ENCODE peak calls at places on chromosomes 13 and 19, in seven cellular contexts. One of them, this sample, is unnamed.
A peak's percentile ranks its signal among the peaks of the same experiment; 100 is the strongest.

GRCh38 chr19:10021863-10022262 is 8.6 kb downstream of the RDH8 start:
- DNase-seq in HCT116: no peak
- DNase-seq in K562: no peak
- DNase-seq in H1: no peak
- DNase-seq in SK-N-SH: no peak
- DNase-seq in HepG2: no peak
- DNase-seq in GM12878: no peak
- DNase-seq in this sample: no peak

GRCh38 chr19:47097396-47098217 is 16.0 kb downstream of the ZC3H4 start:
- DNase-seq in HCT116: no peak
- DNase-seq in K562: no peak
- DNase-seq in H1: no peak
- DNase-seq in SK-N-SH: no peak
- DNase-seq in HepG2: no peak
- DNase-seq in GM12878: no peak
- DNase-seq in this sample: peak; percentile 37

GRCh38 chr19:40685563-40685962 is 4.9 kb downstream of the NUMBL start:
- DNase-seq in HCT116: no peak
- DNase-seq in K562: no peak
- DNase-seq in H1: no peak
- DNase-seq in SK-N-SH: no peak
- DNase-seq in HepG2: no peak
- DNase-seq in GM12878: no peak
- DNase-seq in this sample: no peak

GRCh38 chr13:76692326-76692725 is 193.9 kb downstream of the KCTD12 start:
- DNase-seq in HCT116: no peak
- DNase-seq in K562: no peak
- DNase-seq in H1: no peak
- DNase-seq in SK-N-SH: no peak
- DNase-seq in HepG2: no peak
- DNase-seq in GM12878: no peak
- DNase-seq in this sample: no peak

GRCh38 chr19:43648633-43649032 is 9.0 kb upstream of the CADM4 start:
- DNase-seq in HCT116: no peak
- DNase-seq in K562: no peak
- DNase-seq in H1: no peak
- DNase-seq in SK-N-SH: no peak
- DNase-seq in HepG2: no peak
- DNase-seq in GM12878: no peak
- DNase-seq in this sample: no peak

GRCh38 chr19:50358483-50359431 is 6.7 kb downstream of the NAPSA start:
- DNase-seq in HCT116: no peak
- DNase-seq in K562: peak; percentile 92
- DNase-seq in H1: no peak
- DNase-seq in SK-N-SH: peak; percentile 89
- DNase-seq in HepG2: no peak
- DNase-seq in GM12878: peak; percentile 48
- DNase-seq in this sample: no peak

GRCh38 chr19:38319421-38320258 is at the start of gene KCNK6:
- DNase-seq in HCT116: no peak
- DNase-seq in K562: no peak
- DNase-seq in H1: peak; percentile 87
- DNase-seq in SK-N-SH: peak; percentile 72
- DNase-seq in HepG2: no peak
- DNase-seq in GM12878: no peak
- DNase-seq in this sample: peak; percentile 89

GRCh38 chr19:23409392-23410048 is 14.2 kb upstream of the ZNF91 start:
- DNase-seq in HCT116: no peak
- DNase-seq in K562: no peak
- DNase-seq in H1: no peak
- DNase-seq in SK-N-SH: peak; percentile 32
- DNase-seq in HepG2: no peak
- DNase-seq in GM12878: no peak
- DNase-seq in this sample: no peak

GRCh38 chr13:73544175-73544574 is 485.4 kb downstream of the KLF5 start:
- DNase-seq in HCT116: no peak
- DNase-seq in K562: no peak
- DNase-seq in H1: no peak
- DNase-seq in SK-N-SH: no peak
- DNase-seq in HepG2: no peak
- DNase-seq in GM12878: no peak
- DNase-seq in this sample: no peak

GRCh38 chr13:46160474-46161066 is 21.4 kb downstream of the LCP1 start:
- DNase-seq in HCT116: peak; percentile 48
- DNase-seq in K562: peak; percentile 74
- DNase-seq in H1: no peak
- DNase-seq in SK-N-SH: peak; percentile 75
- DNase-seq in HepG2: peak; percentile 58
- DNase-seq in GM12878: no peak
- DNase-seq in this sample: peak; percentile 63

GRCh38 chr19:10817291-10818038 is 18.5 kb downstream of the TMED1 start:
- DNase-seq in HCT116: no peak
- DNase-seq in K562: no peak
- DNase-seq in H1: no peak
- DNase-seq in SK-N-SH: peak; percentile 88
- DNase-seq in HepG2: no peak
- DNase-seq in GM12878: no peak
- DNase-seq in this sample: no peak

GRCh38 chr13:110572778-110573118 is 11.2 kb upstream of the RAB20 start:
- DNase-seq in HCT116: no peak
- DNase-seq in K562: no peak
- DNase-seq in H1: no peak
- DNase-seq in SK-N-SH: no peak
- DNase-seq in HepG2: no peak
- DNase-seq in GM12878: no peak
- DNase-seq in this sample: no peak

GRCh38 chr13:110574161-110574560 is 12.6 kb upstream of the RAB20 start:
- DNase-seq in HCT116: no peak
- DNase-seq in K562: peak; percentile 35
- DNase-seq in H1: no peak
- DNase-seq in SK-N-SH: no peak
- DNase-seq in HepG2: no peak
- DNase-seq in GM12878: no peak
- DNase-seq in this sample: no peak

GRCh38 chr13:110570886-110571285 is 9.4 kb upstream of the RAB20 start:
- DNase-seq in HCT116: no peak
- DNase-seq in K562: no peak
- DNase-seq in H1: no peak
- DNase-seq in SK-N-SH: no peak
- DNase-seq in HepG2: no peak
- DNase-seq in GM12878: no peak
- DNase-seq in this sample: no peak

GRCh38 chr13:110575322-110576069 is 14.0 kb upstream of the RAB20 start:
- DNase-seq in HCT116: no peak
- DNase-seq in K562: peak; percentile 54
- DNase-seq in H1: no peak
- DNase-seq in SK-N-SH: peak; percentile 44
- DNase-seq in HepG2: peak; percentile 20
- DNase-seq in GM12878: peak; percentile 43
- DNase-seq in this sample: no peak

DNA sequence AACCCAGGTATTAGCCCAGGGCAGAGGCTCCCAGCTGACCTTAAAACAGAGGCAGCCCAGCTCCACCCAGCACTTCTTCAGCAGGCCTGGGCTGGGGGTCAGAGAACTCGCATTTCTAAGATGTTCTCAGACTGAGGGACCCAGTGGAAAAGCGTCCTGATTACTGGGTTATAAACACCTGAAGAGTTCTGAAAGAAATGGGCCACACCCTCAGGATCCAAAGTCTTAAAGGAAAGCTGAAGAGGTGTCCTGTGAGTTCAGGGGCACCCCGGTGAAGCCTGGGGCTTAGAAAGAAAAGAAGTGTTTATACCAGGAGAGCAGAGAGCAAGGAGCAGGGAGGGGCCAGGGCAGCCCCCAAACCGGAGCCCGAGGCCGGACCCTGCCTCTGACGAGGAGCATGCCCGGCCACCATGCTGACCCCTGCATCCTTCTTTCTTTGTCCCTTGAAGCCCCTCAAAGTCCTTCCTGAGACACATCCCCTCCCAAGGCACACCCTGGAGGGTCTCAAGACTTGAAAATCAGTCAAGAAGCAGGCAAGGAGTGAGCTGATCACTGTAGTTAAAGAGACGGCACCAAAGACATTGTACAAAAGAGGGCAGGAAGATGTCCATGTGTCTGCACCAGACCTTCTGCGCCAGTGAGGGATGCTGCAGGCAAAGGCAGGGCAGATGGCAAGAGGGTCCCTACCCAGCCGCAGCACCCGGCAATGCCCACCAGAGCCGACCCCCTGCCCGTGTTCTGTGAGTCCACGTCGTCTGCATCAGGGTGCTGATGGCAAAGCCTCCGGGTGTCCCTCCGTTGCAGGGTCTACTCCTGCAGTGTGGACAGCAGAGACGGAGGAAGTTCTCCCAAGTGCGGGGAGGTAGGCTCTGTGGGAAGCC is 10.6 kb upstream of the RAB20 start:
- DNase-seq in HCT116: no peak
- DNase-seq in K562: no peak
- DNase-seq in H1: no peak
- DNase-seq in SK-N-SH: no peak
- DNase-seq in HepG2: no peak
- DNase-seq in GM12878: no peak
- DNase-seq in this sample: no peak
- TF ChIP-seq JUND in HCT116: no peak
- TF ChIP-seq JUND in K562: no peak
- TF ChIP-seq JUND in H1: no peak
- TF ChIP-seq JUND in SK-N-SH: no peak
- TF ChIP-seq JUND in HepG2: no peak
- TF ChIP-seq JUND in GM12878: no peak
- TF ChIP-seq JUND in this sample: no peak

DNA sequence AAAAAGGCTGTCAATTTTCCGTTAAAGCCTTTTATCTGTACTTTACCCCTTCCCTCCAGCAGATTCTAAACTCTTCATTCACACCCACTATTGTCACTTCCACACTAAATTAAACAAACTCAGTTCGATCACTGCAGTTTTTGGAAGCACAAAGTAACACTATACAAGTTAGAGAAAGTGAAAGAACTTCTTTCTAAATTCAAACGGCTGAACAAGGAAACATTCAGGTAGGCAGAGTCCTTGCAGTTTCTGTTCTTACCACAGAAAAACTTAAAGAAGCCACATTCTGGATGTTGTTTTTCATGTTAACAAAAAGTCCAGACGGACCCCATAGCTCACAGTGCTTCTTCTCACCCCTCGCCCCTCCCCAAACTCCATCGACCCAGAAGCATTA is 27.5 kb upstream of the UBE2L5 start:
- DNase-seq in HCT116: no peak
- DNase-seq in K562: no peak
- DNase-seq in H1: no peak
- DNase-seq in SK-N-SH: no peak
- DNase-seq in HepG2: no peak
- DNase-seq in GM12878: peak; percentile 61
- DNase-seq in this sample: no peak
- TF ChIP-seq JUND in HCT116: no peak
- TF ChIP-seq JUND in K562: no peak
- TF ChIP-seq JUND in H1: no peak
- TF ChIP-seq JUND in SK-N-SH: no peak
- TF ChIP-seq JUND in HepG2: no peak
- TF ChIP-seq JUND in GM12878: no peak
- TF ChIP-seq JUND in this sample: no peak

GRCh38 chr19:58038688-58039204 is 4.9 kb downstream of the ZSCAN1 start:
- DNase-seq in HCT116: no peak
- DNase-seq in K562: no peak
- DNase-seq in H1: peak; percentile 59
- DNase-seq in SK-N-SH: no peak
- DNase-seq in HepG2: peak; percentile 39
- DNase-seq in GM12878: no peak
- DNase-seq in this sample: no peak
- TF ChIP-seq JUND in HCT116: no peak
- TF ChIP-seq JUND in K562: no peak
- TF ChIP-seq JUND in H1: no peak
- TF ChIP-seq JUND in SK-N-SH: no peak
- TF ChIP-seq JUND in HepG2: no peak
- TF ChIP-seq JUND in GM12878: no peak
- TF ChIP-seq JUND in this sample: no peak

GRCh38 chr19:35346193-35347052 is 1.3 kb upstream of the FFAR1 start:
- DNase-seq in HCT116: no peak
- DNase-seq in K562: peak; percentile 22
- DNase-seq in H1: peak; percentile 31
- DNase-seq in SK-N-SH: no peak
- DNase-seq in HepG2: peak; percentile 16
- DNase-seq in GM12878: peak; percentile 74
- DNase-seq in this sample: no peak

GRCh38 chr19:35347930-35348298 is 212 bp downstream of the FFAR1 start:
- DNase-seq in HCT116: no peak
- DNase-seq in K562: no peak
- DNase-seq in H1: no peak
- DNase-seq in SK-N-SH: no peak
- DNase-seq in HepG2: no peak
- DNase-seq in GM12878: no peak
- DNase-seq in this sample: no peak

GRCh38 chr19:35344511-35345031 is 3.1 kb upstream of the FFAR1 start:
- DNase-seq in HCT116: no peak
- DNase-seq in K562: no peak
- DNase-seq in H1: peak; percentile 35
- DNase-seq in SK-N-SH: no peak
- DNase-seq in HepG2: no peak
- DNase-seq in GM12878: no peak
- DNase-seq in this sample: no peak

GRCh38 chr19:35347171-35347929 is at the start of gene FFAR1:
- DNase-seq in HCT116: no peak
- DNase-seq in K562: no peak
- DNase-seq in H1: peak; percentile 38
- DNase-seq in SK-N-SH: no peak
- DNase-seq in HepG2: no peak
- DNase-seq in GM12878: peak; percentile 96
- DNase-seq in this sample: no peak

GRCh38 chr19:35345671-35346111 is 2.0 kb upstream of the FFAR1 start:
- DNase-seq in HCT116: no peak
- DNase-seq in K562: no peak
- DNase-seq in H1: peak; percentile 24
- DNase-seq in SK-N-SH: no peak
- DNase-seq in HepG2: no peak
- DNase-seq in GM12878: no peak
- DNase-seq in this sample: no peak
- TF ChIP-seq JUND in HCT116: no peak
- TF ChIP-seq JUND in K562: no peak
- TF ChIP-seq JUND in H1: no peak
- TF ChIP-seq JUND in SK-N-SH: no peak
- TF ChIP-seq JUND in HepG2: no peak
- TF ChIP-seq JUND in GM12878: no peak
- TF ChIP-seq JUND in this sample: no peak

GRCh38 chr19:35689836-35690235 is 14.5 kb upstream of the ZBTB32 start:
- DNase-seq in HCT116: no peak
- DNase-seq in K562: no peak
- DNase-seq in H1: no peak
- DNase-seq in SK-N-SH: no peak
- DNase-seq in HepG2: no peak
- DNase-seq in GM12878: no peak
- DNase-seq in this sample: no peak
- TF ChIP-seq JUND in HCT116: no peak
- TF ChIP-seq JUND in K562: no peak
- TF ChIP-seq JUND in H1: no peak
- TF ChIP-seq JUND in SK-N-SH: no peak
- TF ChIP-seq JUND in HepG2: no peak
- TF ChIP-seq JUND in GM12878: no peak
- TF ChIP-seq JUND in this sample: no peak

GRCh38 chr13:43085545-43085944 is 62.2 kb downstream of the DNAJC15 start:
- DNase-seq in HCT116: peak; percentile 16
- DNase-seq in K562: peak; percentile 2
- DNase-seq in H1: no peak
- DNase-seq in SK-N-SH: peak; percentile 17
- DNase-seq in HepG2: no peak
- DNase-seq in GM12878: no peak
- DNase-seq in this sample: peak; percentile 47
- TF ChIP-seq JUND in HCT116: no peak
- TF ChIP-seq JUND in K562: no peak
- TF ChIP-seq JUND in H1: no peak
- TF ChIP-seq JUND in SK-N-SH: no peak
- TF ChIP-seq JUND in HepG2: no peak
- TF ChIP-seq JUND in GM12878: no peak
- TF ChIP-seq JUND in this sample: no peak